ENCODE peak calls at places on chromosomes 13 and 19, in nine cellular contexts. C is A549; Z is stimulated activated CD8-positive, alpha-beta memory T cell treated with anti-CD3 and anti-CD28 coated beads, Interleukin-4, amount 100 ng/mL, for 48 hours; H is activated naive CD4-positive, alpha-beta T cell; K is GM12891; Q is CD4-positive, alpha-beta T cell; E is activated T-helper 2 cell treated with anti-CD3 and anti-CD28 coated beads, Interferon-gamma antibody, Interleukin-2, Interleukin-4, amounts not matched to agents 10 μg/mL and 5 μg/mL and 100 μg/mL, durations not matched to agents 14 hours and 24 hours and 36 hours; A is activated CD8-positive, alpha-beta T cell treated with anti-CD3 and anti-CD28 coated beads, Interleukin-2, amount 10 ng/mL, durations not matched to agents 7 days and 5 days; T is caudate nucleus. D is an unnamed sample.

GRCh38 chr19:34182125-34182524 is 9.8 kb downstream of the LSM14A start:
- DNase-seq in C (no peak), Z (no peak), H (no peak), K (no peak), Q (no peak), E (no peak), A (no peak), T (no peak), D (no peak)

GRCh38 chr13:79684426-79684825 is 203.5 kb downstream of the NDFIP2 start:
- DNase-seq in C (no peak), Z (no peak), H (no peak), K (no peak), Q (no peak), E (no peak), A (no peak), T (no peak), D (no peak)

GRCh38 chr13:73273737-73274136 is 214.9 kb downstream of the KLF5 start:
- DNase-seq in C (peak), Z (no peak), H (no peak), K (no peak), Q (no peak), E (no peak), A (no peak), T (no peak), D (no peak)

GRCh38 chr19:41192574-41193419 is at the start of gene CYP2S1:
- DNase-seq in C (peak), Z (peak), H (no peak), K (no peak), Q (no peak), E (no peak), A (peak), T (no peak), D (no peak)

GRCh38 chr13:98535501-98536357 is 41.2 kb downstream of the STK24 start:
- DNase-seq in C (no peak), Z (no peak), H (no peak), K (no peak), Q (no peak), E (no peak), A (no peak), T (no peak), D (no peak)

GRCh38 chr19:43784981-43785808 is 4.4 kb upstream of the KCNN4 start:
- DNase-seq in C (peak), Z (peak), H (peak), K (no peak), Q (no peak), E (peak), A (peak), T (no peak), D (no peak)

GRCh38 chr13:78595819-78596700 is 7.3 kb downstream of the POU4F1 start:
- DNase-seq in C (peak), Z (no peak), H (no peak), K (no peak), Q (no peak), E (no peak), A (no peak), T (no peak), D (no peak)

GRCh38 chr19:48461982-48462655 is 6.7 kb downstream of the KCNJ14 start:
- DNase-seq in C (peak), Z (peak), H (no peak), K (no peak), Q (no peak), E (no peak), A (no peak), T (no peak), D (no peak)

GRCh38 chr13:33435207-33435606 is 149.7 kb upstream of the STARD13 start:
- DNase-seq in C (no peak), Z (no peak), H (no peak), K (no peak), Q (no peak), E (no peak), A (no peak), T (no peak), D (no peak)

GRCh38 chr19:2732883-2733282 is 6.9 kb downstream of the SLC39A3 start:
- DNase-seq in C (no peak), Z (no peak), H (no peak), K (no peak), Q (no peak), E (no peak), A (no peak), T (no peak), D (no peak)

GRCh38 chr19:46319620-46320019 is 22.8 kb downstream of the HIF3A start:
- DNase-seq in C (no peak), Z (no peak), H (no peak), K (no peak), Q (no peak), E (no peak), A (no peak), T (no peak), D (no peak)

GRCh38 chr19:14408641-14409120 is 10.5 kb downstream of the DDX39A start:
- DNase-seq in C (no peak), Z (no peak), H (no peak), K (no peak), Q (no peak), E (no peak), A (no peak), T (no peak), D (no peak)

GRCh38 chr19:55492362-55492944 is 4.2 kb downstream of the SSC5D start:
- DNase-seq in C (no peak), Z (no peak), H (no peak), K (no peak), Q (no peak), E (no peak), A (no peak), T (peak), D (no peak)

GRCh38 chr19:47022140-47022536 is 2.5 kb downstream of the NPAS1 start:
- DNase-seq in C (no peak), Z (no peak), H (no peak), K (no peak), Q (no peak), E (no peak), A (no peak), T (no peak), D (no peak)

GRCh38 chr13:113074876-113075275 is 30.7 kb upstream of the F7 start:
- DNase-seq in C (no peak), Z (no peak), H (no peak), K (no peak), Q (no peak), E (no peak), A (no peak), T (no peak), D (no peak)

GRCh38 chr13:103515410-103515809 is 449.2 kb upstream of the SLC10A2 start:
- DNase-seq in C (no peak), Z (no peak), H (no peak), K (no peak), Q (no peak), E (no peak), A (no peak), T (no peak), D (no peak)

GRCh38 chr19:55082023-55082851 is 6.6 kb downstream of the EPS8L1 start:
- DNase-seq in C (peak), Z (peak), H (no peak), K (no peak), Q (no peak), E (peak), A (peak), T (no peak), D (no peak)

GRCh38 chr13:110152351-110152750 is 154.6 kb downstream of the COL4A1 start:
- DNase-seq in C (no peak), Z (no peak), H (no peak), K (no peak), Q (no peak), E (no peak), A (no peak), T (no peak), D (no peak)

GRCh38 chr19:41319500-41320184 is 9.7 kb downstream of the CCDC97 start:
- DNase-seq in C (no peak), Z (no peak), H (no peak), K (no peak), Q (no peak), E (no peak), A (no peak), T (no peak), D (no peak)

GRCh38 chr19:48631254-48631653 is 5.9 kb downstream of the DBP start:
- DNase-seq in C (no peak), Z (no peak), H (no peak), K (no peak), Q (no peak), E (no peak), A (no peak), T (no peak), D (no peak)

GRCh38 chr13:84265365-84265764 is 383.1 kb upstream of the SLITRK1 start:
- DNase-seq in C (no peak), Z (no peak), H (no peak), K (no peak), Q (no peak), E (no peak), A (no peak), T (no peak), D (no peak)

GRCh38 chr19:10452726-10453620 is 32.6 kb downstream of the PDE4A start:
- DNase-seq in C (no peak), Z (no peak), H (no peak), K (no peak), Q (no peak), E (no peak), A (no peak), T (no peak), D (no peak)

GRCh38 chr19:12580180-12580694 is 29.0 kb upstream of the ZNF564 start:
- DNase-seq in C (no peak), Z (no peak), H (no peak), K (no peak), Q (no peak), E (no peak), A (no peak), T (no peak), D (no peak)

GRCh38 chr13:75417006-75417384 is 65.0 kb downstream of the TBC1D4 start:
- DNase-seq in C (no peak), Z (no peak), H (no peak), K (no peak), Q (no peak), E (no peak), A (no peak), T (no peak), D (no peak)